ENCODE peak calls at places on chromosome 13, in four cellular contexts. D is BE2C, X is Peyer's patch, E is mucosa of descending colon. Q is an unnamed sample. For H3K4me1, the result is how much of the 10 kb centered on the place peaks cover.

GRCh38 chr13:80239116-80239515 is 101.8 kb downstream of the SPRY2 start:
- DNase-seq in D (no peak), E (no peak), X (no peak), Q (no peak)

GRCh38 chr13:87087741-87088140 is 583.4 kb upstream of the SLITRK5 start:
- DNase-seq in E (no peak), X (no peak), D (no peak), Q (no peak)

GRCh38 chr13:28558126-28558525 is 63.2 kb upstream of the FLT1 start:
- DNase-seq in X (no peak), D (no peak), E (no peak), Q (no peak)

GRCh38 chr13:75705395-75705794 is 69.3 kb downstream of the LMO7 start:
- DNase-seq in X (no peak), E (no peak), D (no peak), Q (no peak)

GRCh38 chr13:33233547-33233946 is 52.0 kb downstream of the STARD13 start:
- DNase-seq in X (no peak), D (no peak), E (no peak), Q (no peak)

GRCh38 chr13:34678154-34678553 is 263.9 kb upstream of the NBEA start:
- DNase-seq in X (no peak), E (no peak), D (no peak), Q (no peak)

GRCh38 chr13:80341098-80341701 is at the start of gene SPRY2:
- DNase-seq in E (peak), D (peak), X (peak), Q (peak)

GRCh38 chr13:112719016-112719415 is 29.2 kb downstream of the ATP11A start:
- DNase-seq in E (no peak), D (no peak), X (no peak), Q (peak)

GRCh38 chr13:31765441-31765840 is 26.1 kb downstream of the RXFP2 start:
- DNase-seq in E (no peak), D (no peak), X (no peak), Q (no peak)

GRCh38 chr13:39394811-39395685 is 207.9 kb downstream of the LHFPL6 start:
- DNase-seq in D (no peak), E (no peak), X (no peak), Q (no peak)

GRCh38 chr13:80555796-80556195 is 214.9 kb upstream of the SPRY2 start:
- DNase-seq in X (no peak), D (no peak), E (no peak), Q (no peak)

GRCh38 chr13:48318714-48319457 is 15.3 kb downstream of the RB1 start:
- DNase-seq in X (peak), E (peak), D (no peak), Q (no peak)

GRCh38 chr13:110555601-110556223 is 5.8 kb downstream of the RAB20 start:
- DNase-seq in X (peak), D (no peak), E (no peak), Q (no peak)

GRCh38 chr13:98214707-98215106 is 37.6 kb upstream of the RNF113B start:
- DNase-seq in E (no peak), D (no peak), X (no peak), Q (no peak)

GRCh38 chr13:83773961-83774360 is 108.3 kb downstream of the SLITRK1 start:
- DNase-seq in D (no peak), X (no peak), E (no peak), Q (no peak)

GRCh38 chr13:39493966-39494365 is 109.0 kb downstream of the LHFPL6 start:
- DNase-seq in X (no peak), E (no peak), D (no peak), Q (no peak)

GRCh38 chr13:73870970-73871935 is 263.0 kb downstream of the KLF12 start:
- DNase-seq in D (no peak), E (no peak), X (no peak), Q (no peak)

GRCh38 chr13:51639171-51639570 is 54.9 kb downstream of the WDFY2 start:
- DNase-seq in D (no peak), X (no peak), E (no peak), Q (no peak)

GRCh38 chr13:82747331-82747730 is 1134.9 kb downstream of the SLITRK1 start:
- DNase-seq in E (no peak), X (no peak), D (no peak), Q (no peak)

GRCh38 chr13:94352057-94352456 is 127.4 kb downstream of the DCT start:
- DNase-seq in D (no peak), X (no peak), E (no peak), Q (no peak)

GRCh38 chr13:27822258-27822872 is 30.1 kb downstream of the GSX1 start:
- DNase-seq in X (no peak), D (no peak), E (no peak), Q (no peak)

GRCh38 chr13:75486146-75486545 is 4.2 kb upstream of the TBC1D4 start:
- DNase-seq in X (no peak), E (no peak), D (no peak), Q (no peak)

GRCh38 chr13:94233401-94233800 is 246.1 kb downstream of the DCT start:
- DNase-seq in E (no peak), D (peak), X (no peak), Q (no peak)

GRCh38 chr13:80664930-80665329 is 324.0 kb upstream of the SPRY2 start:
- DNase-seq in D (no peak), X (no peak), E (no peak), Q (no peak)

GRCh38 chr13:27353166-27353583 is 71.2 kb upstream of the GTF3A start:
- DNase-seq in E (no peak), D (no peak), X (no peak), Q (no peak)

GRCh38 chr13:72820156-72820897 is 38.4 kb downstream of the PIBF1 start:
- DNase-seq in E (no peak), X (no peak), D (no peak), Q (no peak)

GRCh38 chr13:28586585-28587540 is 72.1 kb upstream of the POMP start:
- DNase-seq in E (no peak), X (no peak), D (no peak), Q (no peak)

GRCh38 chr13:91406619-91407018 is 8.2 kb downstream of the GPC5 start:
- DNase-seq in X (no peak), E (no peak), D (peak), Q (peak)

GRCh38 chr13:50209646-50210045 is 194.4 kb downstream of the KCNRG start:
- DNase-seq in D (no peak), E (no peak), X (no peak), Q (no peak)
- H3K4me3 ChIP-seq in D (no peak), E (no peak), X (no peak), Q (no peak)

GRCh38 chr13:30676672-30677071 is 58.7 kb upstream of the ALOX5AP start:
- DNase-seq in E (no peak), D (no peak), X (no peak), Q (peak)

GRCh38 chr13:30681489-30682242 is 53.7 kb upstream of the ALOX5AP start:
- DNase-seq in X (no peak), D (no peak), E (no peak), Q (no peak)

GRCh38 chr13:30673669-30674521 is 56.2 kb downstream of the USPL1 start:
- DNase-seq in X (peak), E (peak), D (peak), Q (peak)

GRCh38 chr13:30685320-30685859 is 50.0 kb upstream of the ALOX5AP start:
- DNase-seq in D (no peak), E (no peak), X (no peak), Q (no peak)

GRCh38 chr13:30679483-30680330 is 55.6 kb upstream of the ALOX5AP start:
- DNase-seq in X (no peak), E (no peak), D (peak), Q (peak)
- TF ChIP-seq CTCF in X (peak), E (no peak), D (peak), Q (peak)

GRCh38 chr13:23810842-23811241 is 78.4 kb downstream of the MIPEP start:
- DNase-seq in X (no peak), D (no peak), E (no peak), Q (no peak)
- H3K4me1 ChIP-seq in X (under half), D (under half), E (under half), Q (under half)

DNA sequence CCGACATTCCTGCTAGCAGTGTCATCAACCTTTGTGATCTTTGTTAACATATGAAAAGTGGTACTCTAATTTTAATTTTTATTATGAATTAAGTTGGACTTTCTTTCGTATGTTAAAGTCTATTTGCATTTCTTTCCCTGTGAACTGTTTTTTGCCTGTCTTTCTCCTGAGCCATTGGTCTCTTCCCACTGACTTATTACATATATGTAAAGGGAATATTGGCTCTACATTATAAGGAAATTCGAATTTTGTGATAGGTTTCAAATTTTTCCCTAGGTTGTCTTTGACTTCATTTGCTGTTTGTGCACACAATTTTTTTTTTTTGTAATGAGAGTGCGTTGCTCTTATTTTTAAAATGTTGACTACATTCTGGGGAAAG is 442 bp upstream of the CDC16 start:
- DNase-seq in E (no peak), X (no peak), D (no peak), Q (no peak)
- H3K4me3 ChIP-seq in E (no peak), X (peak), D (peak), Q (peak)

GRCh38 chr13:69319659-69320058 is 788.0 kb upstream of the ATXN8OS start:
- DNase-seq in X (no peak), E (no peak), D (no peak), Q (no peak)

GRCh38 chr13:69324109-69324886 is 783.3 kb upstream of the ATXN8OS start:
- DNase-seq in X (no peak), E (no peak), D (no peak), Q (no peak)
- TF ChIP-seq CTCF in X (no peak), E (no peak), D (peak), Q (peak)

GRCh38 chr13:46595136-46595917 is 42.4 kb downstream of the LRCH1 start:
- DNase-seq in X (no peak), D (no peak), E (no peak), Q (no peak)
- H3K4me1 ChIP-seq in X (under half), D (under half), E (under half), Q (half or more)

GRCh38 chr13:102508411-102508810 is 88.4 kb upstream of the TPP2 start:
- DNase-seq in X (no peak), D (no peak), E (no peak), Q (no peak)

GRCh38 chr13:102504002-102504401 is 92.8 kb upstream of the TPP2 start:
- DNase-seq in X (no peak), D (no peak), E (no peak), Q (no peak)
- H3K4me3 ChIP-seq in X (no peak), D (no peak), E (no peak), Q (no peak)

GRCh38 chr13:45340422-45341033 is 455 bp downstream of the TPT1 start:
- DNase-seq in E (peak), D (peak), X (peak), Q (peak)
- TF ChIP-seq CTCF in E (peak), D (peak), X (peak), Q (peak)

GRCh38 chr13:114035583-114036501 is 62.0 kb upstream of the C13orf46 start:
- DNase-seq in E (no peak), D (no peak), X (no peak), Q (no peak)

GRCh38 chr13:114034481-114034891 is 60.6 kb upstream of the C13orf46 start:
- DNase-seq in X (no peak), D (no peak), E (no peak), Q (no peak)

GRCh38 chr13:114033541-114034315 is 59.9 kb upstream of the C13orf46 start:
- DNase-seq in D (no peak), X (no peak), E (no peak), Q (no peak)

GRCh38 chr13:114037674-114038073 is 63.8 kb upstream of the C13orf46 start:
- DNase-seq in X (no peak), E (no peak), D (no peak), Q (no peak)

GRCh38 chr13:114035186-114035582 is 61.3 kb upstream of the C13orf46 start:
- DNase-seq in D (no peak), X (no peak), E (no peak), Q (no peak)
- H3K4me1 ChIP-seq in D (under half), X (under half), E (under half), Q (under half)